ENCODE peak calls at places on chromosomes 13 and 19, in four cellular contexts. N is PC-3, S is OCI-LY7, K is GM23338. Y is an unnamed sample.

GRCh38 chr19:45667620-45668341 is at the start of gene GIPR:
- DNase-seq in K (peak), N (peak), S (peak), Y (peak)

GRCh38 chr13:32142956-32143375 is 111.4 kb downstream of the FRY start:
- DNase-seq in N (no peak), S (no peak), K (peak), Y (peak)

GRCh38 chr13:98977568-98978270 is at the start of gene DOCK9:
- DNase-seq in S (no peak), N (peak), K (peak), Y (peak)

GRCh38 chr13:57627663-57628062 is 3.9 kb upstream of the PCDH17 start:
- DNase-seq in S (peak), K (peak), N (peak), Y (peak)

GRCh38 chr19:4016903-4017638 is 9.5 kb downstream of the PIAS4 start:
- DNase-seq in K (no peak), N (no peak), S (no peak), Y (no peak)

GRCh38 chr13:20174656-20175405 is 14.0 kb upstream of the GJA3 start:
- DNase-seq in S (no peak), N (peak), K (no peak), Y (peak)

GRCh38 chr13:73952683-73953082 is 181.5 kb downstream of the KLF12 start:
- DNase-seq in N (no peak), K (no peak), S (no peak), Y (peak)

GRCh38 chr19:11447347-11448262 is 12.2 kb downstream of the PRKCSH start:
- DNase-seq in S (no peak), N (no peak), K (no peak), Y (no peak)

GRCh38 chr19:21482863-21483276 is 22.5 kb upstream of the ZNF429 start:
- DNase-seq in K (peak), S (peak), N (peak), Y (peak)

GRCh38 chr13:46721054-46721453 is 75.9 kb downstream of the ESD start:
- DNase-seq in S (peak), N (peak), K (peak), Y (peak)

GRCh38 chr13:108618233-108618632 is 11.2 kb upstream of the MYO16 start:
- DNase-seq in N (no peak), K (peak), S (no peak), Y (no peak)

GRCh38 chr19:17806945-17807344 is 12.0 kb downstream of the B3GNT3 start:
- DNase-seq in K (no peak), N (no peak), S (no peak), Y (no peak)

GRCh38 chr13:94550030-94550738 is 45.8 kb downstream of the TGDS start:
- DNase-seq in K (peak), S (no peak), N (peak), Y (peak)

GRCh38 chr13:44404261-44405139 is 30.9 kb downstream of the SERP2 start:
- DNase-seq in N (no peak), K (peak), S (no peak), Y (no peak)

GRCh38 chr19:45677351-45678230 is 9.6 kb downstream of the GIPR start:
- DNase-seq in N (peak), K (peak), S (peak), Y (peak)

GRCh38 chr13:105663182-105663581 is 872.3 kb downstream of the EFNB2 start:
- DNase-seq in S (no peak), N (no peak), K (no peak), Y (no peak)

GRCh38 chr19:37227996-37228395 is 10.0 kb downstream of the ZNF383 start:
- DNase-seq in K (peak), S (peak), N (peak), Y (peak)

GRCh38 chr13:72141845-72142470 is 275.0 kb upstream of the DACH1 start:
- DNase-seq in K (no peak), N (peak), S (no peak), Y (no peak)
- H2AFZ ChIP-seq in K (peak), N (no peak), S (no peak), Y (no peak)

GRCh38 chr13:50196118-50196517 is 180.9 kb downstream of the KCNRG start:
- DNase-seq in K (no peak), S (no peak), N (no peak), Y (no peak)

GRCh38 chr13:50197705-50198104 is 182.5 kb downstream of the KCNRG start:
- DNase-seq in N (no peak), K (no peak), S (no peak), Y (peak)

GRCh38 chr13:50198508-50198907 is 183.3 kb downstream of the KCNRG start:
- DNase-seq in S (no peak), N (peak), K (no peak), Y (peak)

GRCh38 chr13:50192272-50192813 is 177.1 kb downstream of the KCNRG start:
- DNase-seq in K (no peak), N (no peak), S (no peak), Y (no peak)

GRCh38 chr13:50195045-50195444 is 179.8 kb downstream of the KCNRG start:
- DNase-seq in S (no peak), N (no peak), K (no peak), Y (no peak)
- TF ChIP-seq EZH2phosphoT487 in S (no peak), N (no peak), K (no peak), Y (no peak)

GRCh38 chr19:55230329-55230728 is 1.8 kb upstream of the TMEM86B start:
- DNase-seq in S (no peak), N (no peak), K (no peak), Y (no peak)

GRCh38 chr19:55230780-55231179 is 2.2 kb upstream of the TMEM86B start:
- DNase-seq in K (no peak), S (no peak), N (no peak), Y (no peak)

GRCh38 chr19:55232284-55232597 is 3.7 kb upstream of the TMEM86B start:
- DNase-seq in K (no peak), S (no peak), N (no peak), Y (no peak)

GRCh38 chr19:55231391-55232283 is 3.1 kb upstream of the TMEM86B start:
- DNase-seq in S (no peak), K (no peak), N (no peak), Y (no peak)

DNA sequence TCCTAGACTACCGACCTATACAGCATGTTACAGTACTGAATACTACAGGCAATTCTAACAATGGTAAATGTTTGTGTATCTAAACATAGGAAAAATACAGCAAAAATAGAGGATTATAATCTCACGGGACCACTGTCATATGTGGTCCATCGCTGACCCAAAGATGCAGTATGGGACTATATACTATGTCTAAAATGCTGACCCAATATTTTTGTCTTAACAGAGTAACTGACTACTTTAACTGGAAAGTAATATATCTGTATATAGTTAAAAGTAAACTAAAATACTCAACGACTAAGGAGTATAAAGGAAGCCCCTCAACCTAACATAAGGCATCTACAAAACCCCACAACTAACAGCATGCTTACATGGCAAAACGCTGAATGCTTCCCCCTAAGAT is 4.4 kb upstream of the TMEM86B start:
- DNase-seq in N (no peak), K (no peak), S (no peak), Y (no peak)
- H2AFZ ChIP-seq in N (no peak), K (no peak), S (no peak), Y (no peak)

GRCh38 chr13:65966991-65967451 is 1263.1 kb downstream of the PCDH9 start:
- DNase-seq in K (peak), S (peak), N (peak), Y (peak)
- TF ChIP-seq EZH2phosphoT487 in K (no peak), S (no peak), N (no peak), Y (no peak)

GRCh38 chr19:38697197-38697596 is 47.1 kb downstream of the CAPN12 start:
- DNase-seq in S (no peak), K (no peak), N (no peak), Y (no peak)
- H2AFZ ChIP-seq in S (no peak), K (no peak), N (no peak), Y (no peak)

GRCh38 chr19:48812094-48812929 is 1.5 kb upstream of the BCAT2 start:
- DNase-seq in S (peak), N (peak), K (peak), Y (peak)
- TF ChIP-seq EZH2phosphoT487 in S (no peak), N (no peak), K (no peak), Y (no peak)

GRCh38 chr19:55676384-55676783 is 1.4 kb downstream of the EPN1 start:
- DNase-seq in N (peak), S (peak), K (no peak), Y (peak)

GRCh38 chr19:55674459-55674840 is 576 bp upstream of the EPN1 start:
- DNase-seq in K (no peak), N (no peak), S (no peak), Y (no peak)

GRCh38 chr19:55674841-55675660 is at the start of gene EPN1:
- DNase-seq in N (peak), K (peak), S (peak), Y (peak)

GRCh38 chr19:55676889-55677505 is 2.0 kb downstream of the EPN1 start:
- DNase-seq in N (no peak), K (no peak), S (no peak), Y (peak)

DNA sequence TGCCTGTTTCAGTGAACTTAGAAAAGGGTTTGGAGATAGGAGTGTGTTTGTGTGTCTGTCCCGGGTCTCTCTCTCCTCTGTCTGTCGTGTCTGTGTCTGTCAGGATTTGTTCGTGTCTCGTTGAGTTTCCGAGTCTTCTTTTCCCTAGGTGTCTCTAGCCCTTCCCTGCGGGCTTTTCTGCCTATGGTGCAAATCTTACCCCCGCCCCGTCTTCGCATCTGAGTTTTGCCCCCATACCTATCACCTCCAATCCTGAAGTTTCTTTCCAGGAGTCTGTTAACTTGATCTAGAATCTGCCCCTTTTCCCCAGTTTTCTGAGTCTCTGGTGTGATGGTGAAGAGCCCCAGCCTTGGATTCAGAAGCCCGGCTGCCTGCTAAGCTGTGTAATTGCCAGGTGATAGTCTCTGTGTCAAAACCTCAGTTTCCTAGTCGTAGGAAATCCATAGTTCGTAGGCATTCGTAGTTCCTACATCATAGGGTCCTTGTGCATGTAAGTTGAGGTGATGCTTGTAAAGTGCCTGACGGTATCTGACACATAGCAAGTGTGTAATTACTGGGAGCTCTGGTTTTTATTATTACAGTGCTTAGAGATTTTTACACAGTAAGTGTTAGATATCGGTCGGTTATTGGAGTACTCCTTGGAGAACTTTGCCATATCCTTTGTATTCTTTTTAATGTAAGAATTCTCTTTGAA is 782 bp downstream of the EPN1 start:
- DNase-seq in S (peak), N (peak), K (no peak), Y (peak)
- H2AFZ ChIP-seq in S (no peak), N (peak), K (no peak), Y (peak)

GRCh38 chr13:35621989-35622388 is 145.5 kb upstream of the MAB21L1 start:
- DNase-seq in N (peak), K (no peak), S (no peak), Y (peak)
- TF ChIP-seq EZH2phosphoT487 in N (no peak), K (no peak), S (no peak), Y (no peak)

GRCh38 chr19:5166262-5166661 is 174.3 kb downstream of the PTPRS start:
- DNase-seq in K (no peak), S (no peak), N (peak), Y (peak)
- H2AFZ ChIP-seq in K (no peak), S (no peak), N (peak), Y (no peak)

Y was measured in GM23248.